ENCODE peak calls at places on chromosomes 12 and 14, in nine cellular contexts. One of them, this sample, is unnamed.
A peak's percentile ranks its signal among the peaks of the same experiment; 100 is the strongest.

GRCh38 chr14:68297871-68298468 is 478.4 kb downstream of the RAD51B start:
- DNase-seq in AML-193: no peak
- DNase-seq in iris pigment epithelial cell: peak; percentile 19
- DNase-seq in effector CD4-positive, alpha-beta T cell: no peak
- DNase-seq in Ammon's horn: peak; percentile 35
- DNase-seq in HuH-7: no peak
- DNase-seq in H4: no peak
- DNase-seq in activated CD8-positive, alpha-beta memory T cell treated with anti-CD3 and anti-CD28 coated beads for 48 hours: no peak
- DNase-seq in activated CD4-positive, CD25-positive, alpha-beta regulatory T cell: no peak
- DNase-seq in this sample: no peak

GRCh38 chr14:59175404-59175803 is 13.1 kb upstream of the DAAM1 start:
- DNase-seq in AML-193: no peak
- DNase-seq in iris pigment epithelial cell: no peak
- DNase-seq in effector CD4-positive, alpha-beta T cell: no peak
- DNase-seq in Ammon's horn: no peak
- DNase-seq in HuH-7: no peak
- DNase-seq in H4: no peak
- DNase-seq in activated CD8-positive, alpha-beta memory T cell treated with anti-CD3 and anti-CD28 coated beads for 48 hours: no peak
- DNase-seq in activated CD4-positive, CD25-positive, alpha-beta regulatory T cell: no peak
- DNase-seq in this sample: no peak

GRCh38 chr12:76720068-76720467 is 43.8 kb upstream of the ZDHHC17 start:
- DNase-seq in AML-193: no peak
- DNase-seq in iris pigment epithelial cell: peak; percentile 89
- DNase-seq in effector CD4-positive, alpha-beta T cell: no peak
- DNase-seq in Ammon's horn: no peak
- DNase-seq in HuH-7: no peak
- DNase-seq in H4: no peak
- DNase-seq in activated CD8-positive, alpha-beta memory T cell treated with anti-CD3 and anti-CD28 coated beads for 48 hours: no peak
- DNase-seq in activated CD4-positive, CD25-positive, alpha-beta regulatory T cell: no peak
- DNase-seq in this sample: no peak

GRCh38 chr12:49304161-49304560 is 9.2 kb downstream of the PRPH start:
- DNase-seq in AML-193: no peak
- DNase-seq in iris pigment epithelial cell: peak; percentile 34
- DNase-seq in effector CD4-positive, alpha-beta T cell: no peak
- DNase-seq in Ammon's horn: no peak
- DNase-seq in HuH-7: no peak
- DNase-seq in H4: no peak
- DNase-seq in activated CD8-positive, alpha-beta memory T cell treated with anti-CD3 and anti-CD28 coated beads for 48 hours: no peak
- DNase-seq in activated CD4-positive, CD25-positive, alpha-beta regulatory T cell: no peak
- DNase-seq in this sample: no peak

GRCh38 chr12:128724468-128725046 is 99.2 kb downstream of the SLC15A4 start:
- DNase-seq in AML-193: no peak
- DNase-seq in iris pigment epithelial cell: no peak
- DNase-seq in effector CD4-positive, alpha-beta T cell: no peak
- DNase-seq in Ammon's horn: no peak
- DNase-seq in HuH-7: no peak
- DNase-seq in H4: no peak
- DNase-seq in activated CD8-positive, alpha-beta memory T cell treated with anti-CD3 and anti-CD28 coated beads for 48 hours: no peak
- DNase-seq in activated CD4-positive, CD25-positive, alpha-beta regulatory T cell: no peak
- DNase-seq in this sample: no peak

GRCh38 chr12:100154472-100155247 is 12.0 kb upstream of the BLTP3B start:
- DNase-seq in AML-193: peak; percentile 27
- DNase-seq in iris pigment epithelial cell: peak; percentile 53
- DNase-seq in effector CD4-positive, alpha-beta T cell: peak; percentile 70
- DNase-seq in Ammon's horn: peak; percentile 52
- DNase-seq in HuH-7: peak; percentile 76
- DNase-seq in H4: peak; percentile 64
- DNase-seq in activated CD8-positive, alpha-beta memory T cell treated with anti-CD3 and anti-CD28 coated beads for 48 hours: peak; percentile 60
- DNase-seq in activated CD4-positive, CD25-positive, alpha-beta regulatory T cell: peak; percentile 49
- DNase-seq in this sample: peak; percentile 26

GRCh38 chr14:36975834-36976233 is 196.6 kb downstream of the SLC25A21 start:
- DNase-seq in AML-193: no peak
- DNase-seq in iris pigment epithelial cell: no peak
- DNase-seq in effector CD4-positive, alpha-beta T cell: no peak
- DNase-seq in Ammon's horn: no peak
- DNase-seq in HuH-7: no peak
- DNase-seq in H4: peak; percentile 65
- DNase-seq in activated CD8-positive, alpha-beta memory T cell treated with anti-CD3 and anti-CD28 coated beads for 48 hours: no peak
- DNase-seq in activated CD4-positive, CD25-positive, alpha-beta regulatory T cell: no peak
- DNase-seq in this sample: no peak

GRCh38 chr14:100714205-100714781 is 12.4 kb upstream of the DLK1 start:
- DNase-seq in AML-193: no peak
- DNase-seq in iris pigment epithelial cell: no peak
- DNase-seq in effector CD4-positive, alpha-beta T cell: no peak
- DNase-seq in Ammon's horn: peak; percentile 18
- DNase-seq in HuH-7: no peak
- DNase-seq in H4: peak; percentile 28
- DNase-seq in activated CD8-positive, alpha-beta memory T cell treated with anti-CD3 and anti-CD28 coated beads for 48 hours: no peak
- DNase-seq in activated CD4-positive, CD25-positive, alpha-beta regulatory T cell: no peak
- DNase-seq in this sample: no peak

GRCh38 chr12:47218191-47218654 is 138.5 kb upstream of the AMIGO2 start:
- DNase-seq in AML-193: no peak
- DNase-seq in iris pigment epithelial cell: no peak
- DNase-seq in effector CD4-positive, alpha-beta T cell: no peak
- DNase-seq in Ammon's horn: no peak
- DNase-seq in HuH-7: no peak
- DNase-seq in H4: no peak
- DNase-seq in activated CD8-positive, alpha-beta memory T cell treated with anti-CD3 and anti-CD28 coated beads for 48 hours: no peak
- DNase-seq in activated CD4-positive, CD25-positive, alpha-beta regulatory T cell: no peak
- DNase-seq in this sample: no peak

GRCh38 chr12:60689137-60689536 is 1093.3 kb downstream of the SLC16A7 start:
- DNase-seq in AML-193: peak; percentile 30
- DNase-seq in iris pigment epithelial cell: no peak
- DNase-seq in effector CD4-positive, alpha-beta T cell: no peak
- DNase-seq in Ammon's horn: no peak
- DNase-seq in HuH-7: no peak
- DNase-seq in H4: peak; percentile 35
- DNase-seq in activated CD8-positive, alpha-beta memory T cell treated with anti-CD3 and anti-CD28 coated beads for 48 hours: no peak
- DNase-seq in activated CD4-positive, CD25-positive, alpha-beta regulatory T cell: no peak
- DNase-seq in this sample: no peak

GRCh38 chr12:6236641-6236940 is 36.4 kb downstream of the CD9 start:
- DNase-seq in AML-193: no peak
- DNase-seq in iris pigment epithelial cell: no peak
- DNase-seq in effector CD4-positive, alpha-beta T cell: no peak
- DNase-seq in Ammon's horn: no peak
- DNase-seq in HuH-7: no peak
- DNase-seq in H4: no peak
- DNase-seq in activated CD8-positive, alpha-beta memory T cell treated with anti-CD3 and anti-CD28 coated beads for 48 hours: no peak
- DNase-seq in activated CD4-positive, CD25-positive, alpha-beta regulatory T cell: no peak
- DNase-seq in this sample: no peak

GRCh38 chr14:67228325-67228984 is 12.8 kb upstream of the PALS1 start:
- DNase-seq in AML-193: no peak
- DNase-seq in iris pigment epithelial cell: peak; percentile 43
- DNase-seq in effector CD4-positive, alpha-beta T cell: no peak
- DNase-seq in Ammon's horn: no peak
- DNase-seq in HuH-7: no peak
- DNase-seq in H4: no peak
- DNase-seq in activated CD8-positive, alpha-beta memory T cell treated with anti-CD3 and anti-CD28 coated beads for 48 hours: no peak
- DNase-seq in activated CD4-positive, CD25-positive, alpha-beta regulatory T cell: no peak
- DNase-seq in this sample: no peak

GRCh38 chr12:3077572-3078081 is 448 bp downstream of the TSPAN9 start:
- DNase-seq in AML-193: no peak
- DNase-seq in iris pigment epithelial cell: no peak
- DNase-seq in effector CD4-positive, alpha-beta T cell: no peak
- DNase-seq in Ammon's horn: no peak
- DNase-seq in HuH-7: no peak
- DNase-seq in H4: no peak
- DNase-seq in activated CD8-positive, alpha-beta memory T cell treated with anti-CD3 and anti-CD28 coated beads for 48 hours: no peak
- DNase-seq in activated CD4-positive, CD25-positive, alpha-beta regulatory T cell: no peak
- DNase-seq in this sample: no peak

GRCh38 chr14:56715938-56716337 is 94.3 kb downstream of the OTX2 start:
- DNase-seq in AML-193: no peak
- DNase-seq in iris pigment epithelial cell: no peak
- DNase-seq in effector CD4-positive, alpha-beta T cell: no peak
- DNase-seq in Ammon's horn: peak; percentile 5
- DNase-seq in HuH-7: no peak
- DNase-seq in H4: no peak
- DNase-seq in activated CD8-positive, alpha-beta memory T cell treated with anti-CD3 and anti-CD28 coated beads for 48 hours: no peak
- DNase-seq in activated CD4-positive, CD25-positive, alpha-beta regulatory T cell: no peak
- DNase-seq in this sample: no peak

GRCh38 chr12:79140711-79141110 is 276.1 kb downstream of the SYT1 start:
- DNase-seq in AML-193: no peak
- DNase-seq in iris pigment epithelial cell: no peak
- DNase-seq in effector CD4-positive, alpha-beta T cell: no peak
- DNase-seq in Ammon's horn: no peak
- DNase-seq in HuH-7: no peak
- DNase-seq in H4: no peak
- DNase-seq in activated CD8-positive, alpha-beta memory T cell treated with anti-CD3 and anti-CD28 coated beads for 48 hours: no peak
- DNase-seq in activated CD4-positive, CD25-positive, alpha-beta regulatory T cell: no peak
- DNase-seq in this sample: no peak

GRCh38 chr12:108980831-108981618 is 39.8 kb downstream of the SVOP start:
- DNase-seq in AML-193: no peak
- DNase-seq in iris pigment epithelial cell: peak; percentile 70
- DNase-seq in effector CD4-positive, alpha-beta T cell: no peak
- DNase-seq in Ammon's horn: no peak
- DNase-seq in HuH-7: no peak
- DNase-seq in H4: no peak
- DNase-seq in activated CD8-positive, alpha-beta memory T cell treated with anti-CD3 and anti-CD28 coated beads for 48 hours: no peak
- DNase-seq in activated CD4-positive, CD25-positive, alpha-beta regulatory T cell: no peak
- DNase-seq in this sample: no peak

GRCh38 chr12:123973552-123974341 is 732 bp downstream of the ZNF664 start:
- DNase-seq in AML-193: no peak
- DNase-seq in iris pigment epithelial cell: peak; percentile 20
- DNase-seq in effector CD4-positive, alpha-beta T cell: peak; percentile 9
- DNase-seq in Ammon's horn: no peak
- DNase-seq in HuH-7: peak; percentile 31
- DNase-seq in H4: no peak
- DNase-seq in activated CD8-positive, alpha-beta memory T cell treated with anti-CD3 and anti-CD28 coated beads for 48 hours: peak; percentile 2
- DNase-seq in activated CD4-positive, CD25-positive, alpha-beta regulatory T cell: no peak
- DNase-seq in this sample: peak; percentile 15

GRCh38 chr12:83826112-83826511 is 1086.5 kb downstream of the SLC6A15 start:
- DNase-seq in AML-193: peak; percentile 20
- DNase-seq in iris pigment epithelial cell: peak; percentile 61
- DNase-seq in effector CD4-positive, alpha-beta T cell: no peak
- DNase-seq in Ammon's horn: peak; percentile 8
- DNase-seq in HuH-7: peak; percentile 11
- DNase-seq in H4: peak; percentile 40
- DNase-seq in activated CD8-positive, alpha-beta memory T cell treated with anti-CD3 and anti-CD28 coated beads for 48 hours: no peak
- DNase-seq in activated CD4-positive, CD25-positive, alpha-beta regulatory T cell: no peak
- DNase-seq in this sample: peak; percentile 26

GRCh38 chr12:78167510-78167909 is 336.8 kb downstream of the NAV3 start:
- DNase-seq in AML-193: no peak
- DNase-seq in iris pigment epithelial cell: peak; percentile 23
- DNase-seq in effector CD4-positive, alpha-beta T cell: no peak
- DNase-seq in Ammon's horn: no peak
- DNase-seq in HuH-7: no peak
- DNase-seq in H4: no peak
- DNase-seq in activated CD8-positive, alpha-beta memory T cell treated with anti-CD3 and anti-CD28 coated beads for 48 hours: no peak
- DNase-seq in activated CD4-positive, CD25-positive, alpha-beta regulatory T cell: no peak
- DNase-seq in this sample: no peak

GRCh38 chr12:26704684-26705475 is 128.1 kb downstream of the ITPR2 start:
- DNase-seq in AML-193: peak; percentile 38
- DNase-seq in iris pigment epithelial cell: peak; percentile 56
- DNase-seq in effector CD4-positive, alpha-beta T cell: no peak
- DNase-seq in Ammon's horn: peak; percentile 47
- DNase-seq in HuH-7: no peak
- DNase-seq in H4: peak; percentile 11
- DNase-seq in activated CD8-positive, alpha-beta memory T cell treated with anti-CD3 and anti-CD28 coated beads for 48 hours: no peak
- DNase-seq in activated CD4-positive, CD25-positive, alpha-beta regulatory T cell: no peak
- DNase-seq in this sample: peak; percentile 10

GRCh38 chr12:98970210-98970609 is 325.1 kb downstream of the APAF1 start:
- DNase-seq in AML-193: no peak
- DNase-seq in iris pigment epithelial cell: no peak
- DNase-seq in effector CD4-positive, alpha-beta T cell: no peak
- DNase-seq in Ammon's horn: no peak
- DNase-seq in HuH-7: no peak
- DNase-seq in H4: no peak
- DNase-seq in activated CD8-positive, alpha-beta memory T cell treated with anti-CD3 and anti-CD28 coated beads for 48 hours: no peak
- DNase-seq in activated CD4-positive, CD25-positive, alpha-beta regulatory T cell: no peak
- DNase-seq in this sample: no peak

GRCh38 chr12:94954029-94954685 is 49.3 kb downstream of the NDUFA12 start:
- DNase-seq in AML-193: no peak
- DNase-seq in iris pigment epithelial cell: peak; percentile 81
- DNase-seq in effector CD4-positive, alpha-beta T cell: no peak
- DNase-seq in Ammon's horn: no peak
- DNase-seq in HuH-7: peak; percentile 36
- DNase-seq in H4: peak; percentile 49
- DNase-seq in activated CD8-positive, alpha-beta memory T cell treated with anti-CD3 and anti-CD28 coated beads for 48 hours: no peak
- DNase-seq in activated CD4-positive, CD25-positive, alpha-beta regulatory T cell: no peak
- DNase-seq in this sample: no peak

GRCh38 chr12:9787340-9787737 is 26.6 kb upstream of the CD69 start:
- DNase-seq in AML-193: no peak
- DNase-seq in iris pigment epithelial cell: peak; percentile 59
- DNase-seq in effector CD4-positive, alpha-beta T cell: no peak
- DNase-seq in Ammon's horn: no peak
- DNase-seq in HuH-7: no peak
- DNase-seq in H4: peak; percentile 26
- DNase-seq in activated CD8-positive, alpha-beta memory T cell treated with anti-CD3 and anti-CD28 coated beads for 48 hours: no peak
- DNase-seq in activated CD4-positive, CD25-positive, alpha-beta regulatory T cell: no peak
- DNase-seq in this sample: no peak

GRCh38 chr14:53306267-53306721 is 153.2 kb upstream of the DDHD1 start:
- DNase-seq in AML-193: peak; percentile 13
- DNase-seq in iris pigment epithelial cell: peak; percentile 65
- DNase-seq in effector CD4-positive, alpha-beta T cell: peak; percentile 6
- DNase-seq in Ammon's horn: peak; percentile 88
- DNase-seq in HuH-7: peak; percentile 42
- DNase-seq in H4: peak; percentile 26
- DNase-seq in activated CD8-positive, alpha-beta memory T cell treated with anti-CD3 and anti-CD28 coated beads for 48 hours: peak; percentile 10
- DNase-seq in activated CD4-positive, CD25-positive, alpha-beta regulatory T cell: peak; percentile 2
- DNase-seq in this sample: peak; percentile 83

GRCh38 chr14:38278035-38278434 is 22.1 kb upstream of the CLEC14A start:
- DNase-seq in AML-193: no peak
- DNase-seq in iris pigment epithelial cell: peak; percentile 31
- DNase-seq in effector CD4-positive, alpha-beta T cell: no peak
- DNase-seq in Ammon's horn: no peak
- DNase-seq in HuH-7: no peak
- DNase-seq in H4: no peak
- DNase-seq in activated CD8-positive, alpha-beta memory T cell treated with anti-CD3 and anti-CD28 coated beads for 48 hours: no peak
- DNase-seq in activated CD4-positive, CD25-positive, alpha-beta regulatory T cell: no peak
- DNase-seq in this sample: no peak